ENCODE peak calls at places on chromosomes 5 and 9, in four cellular contexts. C, Y, R and D are unnamed samples.

GRCh38 chr5:53983568-53984465 is 326.6 kb downstream of the ARL15 start:
- DNase-seq in C (no peak), Y (no peak), R (no peak), D (no peak)

GRCh38 chr5:142202282-142202681 is 93.7 kb downstream of the NDFIP1 start:
- DNase-seq in C (no peak), Y (peak; percentile 60), R (no peak), D (no peak)

GRCh38 chr5:78541058-78541624 is 107.4 kb downstream of the LHFPL2 start:
- DNase-seq in C (no peak), Y (no peak), R (no peak), D (no peak)

GRCh38 chr9:95874989-95875304 is 544 bp upstream of the ERCC6L2 start:
- DNase-seq in C (peak; percentile 26), Y (no peak), R (no peak), D (peak; percentile 31)

GRCh38 chr5:12662545-12663314 is 758.5 kb upstream of the CTNND2 start:
- DNase-seq in C (no peak), Y (no peak), R (no peak), D (peak; percentile 82)

GRCh38 chr9:70602364-70603019 is 188.0 kb upstream of the KLF9 start:
- DNase-seq in C (peak; percentile 53), Y (peak; percentile 93), R (peak; percentile 58), D (peak; percentile 68)

GRCh38 chr9:125985142-125985997 is 238.2 kb downstream of the PBX3 start:
- DNase-seq in C (no peak), Y (no peak), R (peak; percentile 8), D (no peak)

GRCh38 chr5:13866792-13867191 is 77.7 kb downstream of the DNAH5 start:
- DNase-seq in C (peak; percentile 63), Y (peak; percentile 40), R (peak; percentile 69), D (no peak)

GRCh38 chr5:97531549-97531948 is 348.5 kb upstream of the RIOK2 start:
- DNase-seq in C (no peak), Y (no peak), R (no peak), D (no peak)

GRCh38 chr9:120737411-120737810 is 23.1 kb upstream of the MEGF9 start:
- DNase-seq in C (no peak), Y (no peak), R (no peak), D (no peak)

GRCh38 chr9:100088202-100088601 is 10.6 kb downstream of the ERP44 start:
- DNase-seq in C (no peak), Y (no peak), R (no peak), D (no peak)

GRCh38 chr9:126502417-126503332 is 111.1 kb upstream of the LMX1B start:
- DNase-seq in C (no peak), Y (no peak), R (no peak), D (peak; percentile 68)

DNA sequence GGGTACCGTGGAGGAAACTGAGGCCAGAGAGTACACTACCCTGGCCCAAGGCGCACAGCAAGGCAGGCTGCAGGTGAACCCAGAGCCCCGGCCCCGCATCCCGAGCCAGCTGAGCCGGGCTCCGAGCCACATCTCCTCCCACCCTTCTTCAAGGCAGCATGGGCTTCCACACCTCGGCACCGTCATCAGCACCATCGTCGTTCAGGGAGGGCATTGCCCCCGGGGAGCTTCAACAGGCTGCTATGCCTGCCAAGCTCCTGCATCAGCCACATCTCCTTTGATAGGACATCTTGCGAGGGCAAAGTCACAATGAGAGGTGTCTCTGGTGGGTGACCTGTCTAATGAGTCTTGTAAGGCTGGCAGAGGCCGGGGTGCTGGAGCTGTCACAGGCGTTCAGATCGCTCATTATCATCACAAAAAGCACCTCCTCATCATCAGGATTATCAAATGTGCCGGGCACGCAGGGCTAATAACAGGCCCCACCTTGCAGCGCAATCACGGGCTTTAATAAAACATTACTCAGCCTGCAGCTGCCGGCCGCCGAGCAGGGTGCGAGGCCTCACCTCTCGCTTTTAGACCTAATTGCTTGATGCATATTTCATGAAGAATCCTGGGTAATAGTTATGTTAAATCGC is 20.0 kb upstream of the SLC25A51 start:
- DNase-seq in C (no peak), Y (no peak), R (no peak), D (no peak)
- H2BK12ac ChIP-seq in C (no peak overlapping the region), Y (no peak overlapping the region), R (no peak overlapping the region), D (no peak overlapping the region)

GRCh38 chr5:68182094-68182493 is 33.5 kb upstream of the PIK3R1 start:
- DNase-seq in C (no peak), Y (no peak), R (no peak), D (no peak)
- H2BK12ac ChIP-seq in C (no peak overlapping the region), Y (no peak overlapping the region), R (no peak overlapping the region), D (no peak overlapping the region)

GRCh38 chr9:114216081-114216480 is 60.7 kb downstream of the COL27A1 start:
- DNase-seq in C (no peak), Y (no peak), R (no peak), D (no peak)

GRCh38 chr9:114220129-114220541 is 64.8 kb downstream of the COL27A1 start:
- DNase-seq in C (no peak), Y (peak; percentile 83), R (no peak), D (no peak)

GRCh38 chr9:114216976-114217375 is 61.6 kb downstream of the COL27A1 start:
- DNase-seq in C (no peak), Y (no peak), R (no peak), D (no peak)

GRCh38 chr9:114221706-114222465 is 66.5 kb downstream of the COL27A1 start:
- DNase-seq in C (no peak), Y (peak; percentile 42), R (no peak), D (no peak)

DNA sequence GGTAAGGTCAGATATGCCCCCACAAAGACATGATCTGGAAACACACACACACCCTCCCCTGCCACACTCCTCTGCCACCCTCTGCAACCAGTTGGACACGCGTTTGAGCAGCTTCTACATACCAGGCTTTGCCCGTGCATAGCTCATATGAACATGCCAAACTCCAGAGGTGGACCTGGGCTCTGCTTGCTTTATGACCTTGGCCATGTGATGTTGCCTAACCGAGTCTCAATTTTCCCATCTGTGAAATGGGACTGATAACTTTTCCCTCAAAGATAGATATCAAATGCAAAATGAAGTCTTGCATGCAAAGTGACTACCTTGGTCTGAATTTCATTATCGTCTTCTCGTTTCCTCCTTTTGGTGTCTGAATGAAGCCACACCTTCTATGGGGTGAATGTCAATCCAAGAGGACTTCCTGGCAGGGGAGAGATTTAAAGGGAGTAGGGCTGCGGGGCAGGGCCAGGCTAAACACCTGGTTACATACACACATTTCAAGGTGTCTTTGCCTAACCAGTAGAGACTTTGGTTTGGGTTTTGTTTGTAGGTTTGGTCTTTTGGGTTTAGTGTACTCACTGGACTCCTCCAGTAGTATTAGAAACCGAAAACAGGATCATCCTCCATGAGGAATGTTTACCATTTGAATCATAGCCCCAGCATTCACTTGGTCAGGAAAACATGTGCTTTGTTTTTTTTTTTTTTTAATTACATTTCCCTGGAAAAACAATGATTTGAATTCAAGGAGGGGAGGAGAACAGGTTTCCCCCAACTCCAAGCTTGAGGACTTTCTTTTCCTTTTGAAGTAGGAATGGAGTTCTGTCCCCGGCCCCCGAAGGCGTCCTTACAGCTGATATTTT is 63.2 kb downstream of the COL27A1 start:
- DNase-seq in C (no peak), Y (peak; percentile 47), R (no peak), D (no peak)
- H2BK12ac ChIP-seq in C (no peak overlapping the region), Y (peak overlapping the region; percentile 34), R (no peak overlapping the region), D (no peak overlapping the region)

DNA sequence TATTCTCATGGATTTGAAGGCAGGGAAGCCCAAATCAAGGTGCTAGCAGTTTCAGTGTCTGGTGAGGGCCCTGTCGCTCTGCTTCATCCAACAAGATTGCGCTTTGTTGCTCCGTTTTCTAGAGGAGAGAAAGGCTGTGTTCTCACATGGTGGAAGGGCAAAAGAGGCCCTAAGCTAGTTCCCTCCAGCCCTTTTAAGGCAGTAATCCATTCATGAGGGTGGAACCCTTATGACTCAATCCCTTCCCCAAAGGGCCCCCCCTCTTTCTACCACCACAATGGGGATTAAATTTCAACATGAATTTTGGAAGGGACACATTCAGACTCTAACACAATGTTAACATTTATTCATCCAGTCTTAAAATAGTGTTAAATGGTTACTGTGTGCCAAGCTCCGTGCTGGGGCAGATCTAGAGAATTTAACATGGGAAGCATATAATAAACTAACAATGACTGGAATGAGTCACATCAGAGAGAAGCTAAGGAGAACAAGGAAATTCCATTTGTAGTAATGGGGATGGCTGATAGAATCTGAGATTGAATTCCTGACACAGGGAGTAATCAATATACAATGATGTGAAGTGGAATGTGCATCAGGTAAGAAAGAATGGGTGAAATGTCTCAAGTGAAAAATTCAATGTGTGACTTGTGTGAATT is 382.8 kb upstream of the ZNF608 start:
- DNase-seq in C (no peak), Y (no peak), R (no peak), D (no peak)
- H2BK12ac ChIP-seq in C (no peak overlapping the region), Y (no peak overlapping the region), R (no peak overlapping the region), D (no peak overlapping the region)

GRCh38 chr9:93577045-93577939 is 908 bp downstream of the PHF2 start:
- DNase-seq in C (peak; percentile 20), Y (peak; percentile 29), R (no peak), D (no peak)

GRCh38 chr9:93575706-93576295 is 583 bp upstream of the PHF2 start:
- DNase-seq in C (peak; percentile 6), Y (peak; percentile 46), R (peak; percentile 65), D (no peak)

GRCh38 chr9:93574900-93575705 is 1.3 kb upstream of the PHF2 start:
- DNase-seq in C (no peak), Y (no peak), R (no peak), D (no peak)

GRCh38 chr9:93577940-93578682 is 1.7 kb downstream of the PHF2 start:
- DNase-seq in C (no peak), Y (no peak), R (peak; percentile 45), D (no peak)

GRCh38 chr9:93576296-93577044 is at the start of gene PHF2:
- DNase-seq in C (no peak), Y (peak; percentile 21), R (no peak), D (no peak)
- H2BK12ac ChIP-seq in C (peak within 1 kb of the TSS; percentile 30), Y (peak within 1 kb of the TSS; percentile 39), R (peak within 1 kb of the TSS; percentile 84), D (no peak within 1 kb of the TSS)

DNA sequence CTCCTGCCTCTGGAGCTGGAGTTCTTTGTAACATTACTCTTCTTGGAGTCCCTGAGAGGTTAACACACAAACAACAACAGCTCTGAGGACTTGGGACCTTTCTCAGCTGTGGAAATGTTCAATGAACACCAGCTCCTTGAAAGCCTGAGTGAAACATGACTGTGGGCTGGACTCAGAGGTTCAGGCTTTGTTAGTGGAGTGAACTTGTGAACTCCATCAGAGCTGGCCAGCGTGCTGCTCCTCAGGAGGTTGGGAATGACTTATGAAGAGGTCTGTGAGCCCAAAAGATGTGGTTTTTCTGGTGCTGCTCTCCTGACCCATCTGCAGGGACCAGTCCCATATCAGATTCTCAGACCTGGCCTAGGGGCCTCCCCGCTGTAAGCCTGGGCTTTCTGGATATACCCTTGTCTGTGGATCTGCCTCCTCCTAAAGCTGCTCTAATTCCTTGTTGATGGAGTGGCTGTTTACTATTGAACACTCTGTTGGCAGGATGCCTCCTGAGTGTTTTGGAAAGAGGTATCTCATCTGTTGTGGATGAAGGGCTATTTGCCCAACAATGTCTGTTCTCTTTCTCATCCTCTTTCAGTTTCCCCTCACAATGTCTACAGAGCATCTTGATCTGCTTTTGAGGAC is 170.0 kb upstream of the GDNF start:
- DNase-seq in C (no peak), Y (peak; percentile 28), R (no peak), D (no peak)
- H2BK12ac ChIP-seq in C (no peak overlapping the region), Y (no peak overlapping the region), R (no peak overlapping the region), D (no peak overlapping the region)

DNA sequence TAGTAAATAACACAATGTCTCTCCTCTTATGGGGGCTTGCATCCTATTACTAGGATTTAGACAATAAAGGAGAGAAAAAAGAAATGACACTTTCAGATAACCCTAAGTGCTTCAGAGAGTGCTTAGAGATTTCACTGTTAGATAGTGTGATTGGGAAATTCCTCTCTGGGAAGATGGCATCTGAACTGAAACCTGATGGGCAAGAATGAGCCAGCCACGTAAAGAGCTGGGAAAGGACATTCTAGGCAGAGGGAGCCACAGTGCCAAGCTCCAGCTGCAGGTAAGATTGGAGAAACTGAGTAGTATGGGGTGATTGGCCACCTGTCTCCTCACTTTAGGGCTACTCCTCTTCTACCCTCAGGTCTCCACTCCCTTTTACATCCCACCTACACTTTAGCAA is 14.5 kb downstream of the CDO1 start:
- DNase-seq in C (no peak), Y (no peak), R (no peak), D (no peak)
- H2BK12ac ChIP-seq in C (no peak overlapping the region), Y (no peak overlapping the region), R (no peak overlapping the region), D (no peak overlapping the region)

GRCh38 chr9:115034801-115035200 is 83.2 kb downstream of the TNC start:
- DNase-seq in C (no peak), Y (peak; percentile 46), R (no peak), D (no peak)
- H2BK12ac ChIP-seq in C (no peak overlapping the region), Y (peak overlapping the region; percentile 93), R (no peak overlapping the region), D (no peak overlapping the region)